ENCODE peak calls at places on chromosomes 11 and 22, in six cellular contexts. One of them, this sample, is unnamed.

GRCh38 chr11:833849-834311 is 1.1 kb downstream of the CD151 start:
- DNase-seq in K562: no peak
- DNase-seq in esophagus muscularis mucosa: no peak
- DNase-seq in adrenal gland: no peak
- DNase-seq in IMR-90: no peak
- DNase-seq in breast epithelium: no peak
- DNase-seq in this sample: no peak

GRCh38 chr11:92678212-92678611 is 291.2 kb upstream of the MTNR1B start:
- DNase-seq in IMR-90: no peak
- DNase-seq in breast epithelium: no peak
- DNase-seq in adrenal gland: no peak
- DNase-seq in K562: no peak
- DNase-seq in esophagus muscularis mucosa: peak
- DNase-seq in this sample: no peak

GRCh38 chr22:38504731-38505594 is 1.1 kb downstream of the DDX17 start:
- DNase-seq in IMR-90: peak
- DNase-seq in K562: no peak
- DNase-seq in esophagus muscularis mucosa: no peak
- DNase-seq in breast epithelium: no peak
- DNase-seq in adrenal gland: peak
- DNase-seq in this sample: peak

GRCh38 chr11:60345489-60345888 is 18.4 kb downstream of the MS4A6E start:
- DNase-seq in breast epithelium: no peak
- DNase-seq in esophagus muscularis mucosa: no peak
- DNase-seq in adrenal gland: peak
- DNase-seq in IMR-90: no peak
- DNase-seq in K562: no peak
- DNase-seq in this sample: peak

GRCh38 chr11:959608-960007 is 33.9 kb downstream of the AP2A2 start:
- DNase-seq in adrenal gland: no peak
- DNase-seq in IMR-90: no peak
- DNase-seq in esophagus muscularis mucosa: no peak
- DNase-seq in K562: no peak
- DNase-seq in breast epithelium: no peak
- DNase-seq in this sample: no peak

GRCh38 chr11:10632483-10632882 is 61.1 kb downstream of the IRAG1 start:
- DNase-seq in esophagus muscularis mucosa: no peak
- DNase-seq in breast epithelium: no peak
- DNase-seq in adrenal gland: no peak
- DNase-seq in IMR-90: no peak
- DNase-seq in K562: no peak
- DNase-seq in this sample: no peak

GRCh38 chr11:114258696-114259095 is 37.5 kb upstream of the NNMT start:
- DNase-seq in esophagus muscularis mucosa: no peak
- DNase-seq in IMR-90: no peak
- DNase-seq in K562: no peak
- DNase-seq in adrenal gland: no peak
- DNase-seq in breast epithelium: no peak
- DNase-seq in this sample: no peak

GRCh38 chr11:120546312-120547205 is 35.0 kb downstream of the GRIK4 start:
- DNase-seq in breast epithelium: no peak
- DNase-seq in K562: no peak
- DNase-seq in IMR-90: peak
- DNase-seq in adrenal gland: peak
- DNase-seq in esophagus muscularis mucosa: no peak
- DNase-seq in this sample: peak

GRCh38 chr11:123587044-123587443 is 67.4 kb downstream of the SCN3B start:
- DNase-seq in K562: no peak
- DNase-seq in adrenal gland: peak
- DNase-seq in esophagus muscularis mucosa: no peak
- DNase-seq in IMR-90: no peak
- DNase-seq in breast epithelium: no peak
- DNase-seq in this sample: no peak

GRCh38 chr11:3132271-3132781 is 32.8 kb downstream of the OSBPL5 start:
- DNase-seq in breast epithelium: no peak
- DNase-seq in adrenal gland: no peak
- DNase-seq in IMR-90: no peak
- DNase-seq in K562: no peak
- DNase-seq in esophagus muscularis mucosa: no peak
- DNase-seq in this sample: no peak

GRCh38 chr22:20956258-20957117 is 10.6 kb upstream of the AIFM3 start:
- DNase-seq in IMR-90: peak
- DNase-seq in adrenal gland: no peak
- DNase-seq in breast epithelium: no peak
- DNase-seq in K562: no peak
- DNase-seq in esophagus muscularis mucosa: no peak
- DNase-seq in this sample: peak

GRCh38 chr11:57491371-57492061 is 24.0 kb downstream of the SLC43A1 start:
- DNase-seq in IMR-90: no peak
- DNase-seq in breast epithelium: no peak
- DNase-seq in K562: peak
- DNase-seq in esophagus muscularis mucosa: no peak
- DNase-seq in adrenal gland: peak
- DNase-seq in this sample: no peak

GRCh38 chr11:13962562-13963168 is at the start of gene SPON1:
- DNase-seq in IMR-90: peak
- DNase-seq in breast epithelium: no peak
- DNase-seq in adrenal gland: peak
- DNase-seq in esophagus muscularis mucosa: no peak
- DNase-seq in K562: no peak
- DNase-seq in this sample: peak

GRCh38 chr22:29840498-29840897 is 2.4 kb upstream of the ASCC2 start:
- DNase-seq in IMR-90: no peak
- DNase-seq in adrenal gland: no peak
- DNase-seq in breast epithelium: no peak
- DNase-seq in esophagus muscularis mucosa: no peak
- DNase-seq in K562: no peak
- DNase-seq in this sample: no peak

GRCh38 chr11:119651802-119652584 is 77.0 kb downstream of the NECTIN1 start:
- DNase-seq in breast epithelium: no peak
- DNase-seq in esophagus muscularis mucosa: no peak
- DNase-seq in adrenal gland: no peak
- DNase-seq in IMR-90: no peak
- DNase-seq in K562: no peak
- DNase-seq in this sample: peak

GRCh38 chr22:21933413-21933812 is 19.2 kb downstream of the PPM1F start:
- DNase-seq in IMR-90: no peak
- DNase-seq in K562: no peak
- DNase-seq in adrenal gland: no peak
- DNase-seq in esophagus muscularis mucosa: no peak
- DNase-seq in breast epithelium: no peak
- DNase-seq in this sample: no peak

GRCh38 chr11:78231962-78232459 is 43.3 kb downstream of the USP35 start:
- DNase-seq in esophagus muscularis mucosa: peak
- DNase-seq in adrenal gland: no peak
- DNase-seq in K562: no peak
- DNase-seq in breast epithelium: no peak
- DNase-seq in IMR-90: peak
- DNase-seq in this sample: no peak

GRCh38 chr11:47216141-47216798 is 1.5 kb downstream of the DDB2 start:
- DNase-seq in breast epithelium: no peak
- DNase-seq in K562: no peak
- DNase-seq in adrenal gland: peak
- DNase-seq in IMR-90: peak
- DNase-seq in esophagus muscularis mucosa: no peak
- DNase-seq in this sample: peak

GRCh38 chr22:35037089-35037488 is 28.9 kb upstream of the ISX start:
- DNase-seq in breast epithelium: no peak
- DNase-seq in esophagus muscularis mucosa: no peak
- DNase-seq in adrenal gland: no peak
- DNase-seq in K562: no peak
- DNase-seq in IMR-90: no peak
- DNase-seq in this sample: no peak

GRCh38 chr11:125935629-125936199 is 10.1 kb upstream of the VSIG10L2 start:
- DNase-seq in K562: no peak
- DNase-seq in adrenal gland: no peak
- DNase-seq in IMR-90: no peak
- DNase-seq in breast epithelium: no peak
- DNase-seq in esophagus muscularis mucosa: no peak
- DNase-seq in this sample: no peak

GRCh38 chr11:125167292-125167953 is 2.9 kb downstream of the PKNOX2 start:
- DNase-seq in esophagus muscularis mucosa: no peak
- DNase-seq in breast epithelium: no peak
- DNase-seq in K562: no peak
- DNase-seq in adrenal gland: no peak
- DNase-seq in IMR-90: peak
- DNase-seq in this sample: peak

GRCh38 chr22:37187552-37187890 is 526 bp downstream of the C1QTNF6 start:
- DNase-seq in breast epithelium: no peak
- DNase-seq in IMR-90: peak
- DNase-seq in K562: no peak
- DNase-seq in adrenal gland: no peak
- DNase-seq in esophagus muscularis mucosa: no peak
- DNase-seq in this sample: no peak

GRCh38 chr22:37186997-37187522 is 987 bp downstream of the C1QTNF6 start:
- DNase-seq in esophagus muscularis mucosa: no peak
- DNase-seq in adrenal gland: no peak
- DNase-seq in K562: no peak
- DNase-seq in IMR-90: peak
- DNase-seq in breast epithelium: no peak
- DNase-seq in this sample: no peak

GRCh38 chr22:37186228-37186996 is 1.6 kb downstream of the C1QTNF6 start:
- DNase-seq in breast epithelium: no peak
- DNase-seq in IMR-90: peak
- DNase-seq in adrenal gland: no peak
- DNase-seq in K562: peak
- DNase-seq in esophagus muscularis mucosa: no peak
- DNase-seq in this sample: peak

GRCh38 chr22:37189011-37189466 is 992 bp upstream of the C1QTNF6 start:
- DNase-seq in esophagus muscularis mucosa: no peak
- DNase-seq in breast epithelium: no peak
- DNase-seq in adrenal gland: no peak
- DNase-seq in IMR-90: no peak
- DNase-seq in K562: no peak
- DNase-seq in this sample: no peak

DNA sequence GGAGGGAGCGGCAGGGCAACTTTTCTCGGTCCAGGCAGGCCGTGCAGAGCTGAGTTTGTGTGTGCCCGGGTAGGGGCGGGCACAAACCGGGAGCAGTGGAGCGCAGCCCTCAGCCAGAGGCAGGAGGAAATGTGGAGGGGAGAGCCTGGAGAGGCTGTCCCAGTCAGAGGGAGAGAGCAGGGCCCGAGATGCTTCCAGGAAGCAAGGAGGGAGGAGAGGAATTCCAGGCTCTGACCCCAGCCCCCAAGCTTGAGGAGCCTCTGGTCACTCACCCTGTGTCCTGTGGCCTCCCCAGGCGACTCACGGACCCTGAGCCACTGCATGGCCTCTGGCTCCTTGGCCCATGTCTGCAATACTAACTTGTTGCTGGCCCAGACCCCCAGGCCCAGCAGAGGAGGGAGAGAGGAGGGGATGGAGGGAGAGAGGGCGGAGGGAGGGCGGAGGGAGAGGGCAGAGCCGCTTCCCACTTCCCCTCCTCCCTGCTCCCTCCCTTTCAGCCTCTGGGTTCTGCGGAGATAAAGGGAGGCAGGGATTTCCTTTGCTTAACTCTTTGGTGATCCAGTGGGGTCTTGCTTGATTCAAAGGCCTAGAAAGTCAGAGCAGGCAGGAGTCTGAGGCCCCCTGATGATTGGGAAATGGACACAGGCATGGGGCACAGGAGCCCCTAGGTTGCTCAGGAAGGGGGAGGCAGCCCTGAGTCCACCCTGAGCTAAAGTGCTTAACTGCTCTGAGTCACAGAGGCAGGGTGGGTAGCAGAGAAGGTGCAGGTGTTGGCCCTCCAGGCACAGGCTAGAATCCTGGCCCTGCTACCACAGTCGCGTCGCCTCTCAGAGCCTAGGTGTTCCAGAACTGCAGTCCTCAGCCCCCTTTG is at the start of gene C1QTNF6:
- DNase-seq in IMR-90: peak
- DNase-seq in esophagus muscularis mucosa: no peak
- DNase-seq in breast epithelium: no peak
- DNase-seq in K562: no peak
- DNase-seq in adrenal gland: no peak
- DNase-seq in this sample: no peak
- TF ChIP-seq POLR2A in IMR-90: no peak
- TF ChIP-seq POLR2A in esophagus muscularis mucosa: no peak
- TF ChIP-seq POLR2A in breast epithelium: no peak
- TF ChIP-seq POLR2A in K562: no peak
- TF ChIP-seq POLR2A in adrenal gland: no peak
- TF ChIP-seq POLR2A in this sample: no peak

GRCh38 chr22:33110562-33111163 is 52.5 kb upstream of the SYN3 start:
- DNase-seq in K562: no peak
- DNase-seq in adrenal gland: peak
- DNase-seq in breast epithelium: no peak
- DNase-seq in esophagus muscularis mucosa: no peak
- DNase-seq in IMR-90: no peak
- DNase-seq in this sample: no peak
- TF ChIP-seq POLR2A in K562: no peak
- TF ChIP-seq POLR2A in adrenal gland: no peak
- TF ChIP-seq POLR2A in breast epithelium: no peak
- TF ChIP-seq POLR2A in esophagus muscularis mucosa: no peak
- TF ChIP-seq POLR2A in IMR-90: no peak
- TF ChIP-seq POLR2A in this sample: no peak

DNA sequence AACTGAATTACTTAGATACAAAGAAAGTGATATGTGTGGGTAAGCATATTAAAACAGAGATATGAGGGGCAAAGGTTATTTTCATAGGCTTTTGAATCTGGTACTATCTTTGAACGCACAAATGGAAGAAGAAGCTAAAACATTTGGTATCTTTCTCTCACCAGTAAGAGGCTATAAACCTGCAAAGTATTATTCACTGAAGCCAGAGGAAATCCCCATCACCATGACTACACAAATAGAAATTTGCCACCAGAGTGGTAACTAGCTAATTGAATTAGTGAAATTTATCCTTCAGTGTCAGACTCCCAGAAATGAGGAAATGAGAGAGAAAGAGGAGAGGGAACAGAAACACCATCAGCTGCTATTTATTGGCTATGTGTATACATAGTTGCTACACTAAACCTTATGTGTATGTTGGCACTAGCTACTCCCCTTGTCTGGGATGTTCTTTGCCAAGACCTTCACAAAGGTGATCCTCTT is 503.4 kb downstream of the DLG2 start:
- DNase-seq in adrenal gland: no peak
- DNase-seq in K562: no peak
- DNase-seq in breast epithelium: no peak
- DNase-seq in esophagus muscularis mucosa: no peak
- DNase-seq in IMR-90: no peak
- DNase-seq in this sample: no peak
- TF ChIP-seq POLR2A in adrenal gland: no peak
- TF ChIP-seq POLR2A in K562: no peak
- TF ChIP-seq POLR2A in breast epithelium: no peak
- TF ChIP-seq POLR2A in esophagus muscularis mucosa: no peak
- TF ChIP-seq POLR2A in IMR-90: no peak
- TF ChIP-seq POLR2A in this sample: no peak

DNA sequence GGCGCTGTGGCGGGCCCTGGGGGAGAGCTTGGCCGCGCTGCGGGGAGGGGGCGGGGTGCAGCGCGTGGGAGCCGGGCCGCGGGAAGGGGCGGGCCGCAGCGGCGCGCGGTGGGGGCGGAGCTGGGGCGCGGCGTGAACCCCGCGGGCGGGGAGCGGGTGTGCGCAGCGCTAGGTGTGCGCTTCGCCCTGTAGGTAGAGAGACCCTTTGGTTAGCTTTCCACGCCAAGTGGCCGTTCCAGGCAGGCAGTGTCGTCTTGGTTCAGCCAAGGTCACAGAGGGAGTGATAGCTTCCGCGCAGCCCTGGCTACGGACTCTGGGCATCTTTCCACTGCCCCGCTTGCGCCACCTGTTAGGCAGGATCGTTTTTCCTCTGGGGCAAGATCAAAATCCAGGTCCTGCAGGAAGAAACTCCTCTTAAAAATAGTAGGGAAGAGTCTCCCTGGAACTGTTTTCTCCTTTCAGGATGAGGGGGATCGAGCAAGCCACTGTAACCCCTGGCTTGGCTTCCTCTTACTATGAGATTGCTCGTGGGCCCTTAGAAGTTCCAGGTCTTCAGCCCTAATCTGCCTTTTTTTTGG is 434 bp downstream of the BANF1 start:
- DNase-seq in esophagus muscularis mucosa: no peak
- DNase-seq in IMR-90: peak
- DNase-seq in K562: peak
- DNase-seq in adrenal gland: peak
- DNase-seq in breast epithelium: peak
- DNase-seq in this sample: peak
- TF ChIP-seq POLR2A in esophagus muscularis mucosa: no peak
- TF ChIP-seq POLR2A in IMR-90: no peak
- TF ChIP-seq POLR2A in K562: no peak
- TF ChIP-seq POLR2A in adrenal gland: no peak
- TF ChIP-seq POLR2A in breast epithelium: no peak
- TF ChIP-seq POLR2A in this sample: no peak